ENCODE peak calls at places on chromosomes 7 and 10, in nine cellular contexts. B is neuronal stem cell; Q is NK-92 treated with Interleukin-12 subunit alpha and Interleukin-12 subunit beta, amount 100 ng/mL, for 24 hours; K is HCT116; E is GM04504; U is thyroid gland; V is pancreas; D is SK-MEL-5; W is H4. G is an unnamed sample.

GRCh38 chr10:31707578-31708411 is 220.8 kb downstream of the ARHGAP12 start:
- DNase-seq in B (peak), Q (no peak), K (no peak), E (peak), U (peak), V (peak), D (peak), W (no peak), G (peak)

GRCh38 chr7:55309040-55309991 is 55.8 kb upstream of the LANCL2 start:
- DNase-seq in B (no peak), Q (peak), K (no peak), E (no peak), U (peak), V (no peak), D (no peak), W (no peak), G (no peak)

GRCh38 chr10:44308935-44309334 is 76.0 kb downstream of the CXCL12 start:
- DNase-seq in B (no peak), Q (no peak), K (no peak), E (no peak), U (no peak), V (no peak), D (no peak), W (no peak), G (no peak)

GRCh38 chr10:69092959-69093850 is 5.3 kb downstream of the SRGN start:
- DNase-seq in B (peak), Q (peak), K (peak), E (peak), U (peak), V (peak), D (peak), W (peak), G (peak)

GRCh38 chr10:72171175-72171630 is 44.6 kb upstream of the ANAPC16 start:
- DNase-seq in B (no peak), Q (no peak), K (peak), E (peak), U (peak), V (no peak), D (peak), W (peak), G (no peak)

GRCh38 chr7:117116221-117116620 is 162.9 kb downstream of the ST7 start:
- DNase-seq in B (no peak), Q (no peak), K (no peak), E (no peak), U (no peak), V (no peak), D (no peak), W (no peak), G (peak)

GRCh38 chr7:10838205-10838604 is 135.5 kb upstream of the PHF14 start:
- DNase-seq in B (no peak), Q (no peak), K (no peak), E (no peak), U (no peak), V (no peak), D (no peak), W (no peak), G (no peak)

GRCh38 chr7:72336887-72337821 is 75.0 kb downstream of the CALN1 start:
- DNase-seq in B (peak), Q (no peak), K (no peak), E (no peak), U (no peak), V (no peak), D (no peak), W (no peak), G (peak)

GRCh38 chr7:1512781-1513656 is 8.8 kb upstream of the INTS1 start:
- DNase-seq in B (no peak), Q (no peak), K (peak), E (no peak), U (peak), V (no peak), D (peak), W (peak), G (no peak)

GRCh38 chr7:4845740-4846142 is 16.1 kb downstream of the PAPOLB start:
- DNase-seq in B (peak), Q (no peak), K (no peak), E (no peak), U (peak), V (no peak), D (no peak), W (no peak), G (peak)

GRCh38 chr7:120064565-120064964 is 208.4 kb upstream of the KCND2 start:
- DNase-seq in B (no peak), Q (no peak), K (no peak), E (no peak), U (no peak), V (no peak), D (no peak), W (no peak), G (peak)

GRCh38 chr10:129474642-129475041 is 7.6 kb downstream of the MGMT start:
- DNase-seq in B (no peak), Q (no peak), K (no peak), E (no peak), U (no peak), V (no peak), D (no peak), W (no peak), G (no peak)

GRCh38 chr10:34538291-34538829 is 276.7 kb downstream of the PARD3 start:
- DNase-seq in B (no peak), Q (no peak), K (no peak), E (no peak), U (peak), V (no peak), D (no peak), W (no peak), G (no peak)

GRCh38 chr10:112446055-112446854 is 459 bp downstream of the ZDHHC6 start:
- DNase-seq in B (no peak), Q (no peak), K (no peak), E (no peak), U (no peak), V (no peak), D (no peak), W (no peak), G (peak)

GRCh38 chr7:98280791-98281756 is at the start of gene BRI3:
- DNase-seq in B (peak), Q (peak), K (peak), E (peak), U (peak), V (peak), D (peak), W (peak), G (peak)

GRCh38 chr10:89090760-89091455 is 100.3 kb downstream of the FAS start:
- DNase-seq in B (no peak), Q (no peak), K (no peak), E (no peak), U (no peak), V (no peak), D (no peak), W (no peak), G (no peak)

GRCh38 chr10:105068497-105068896 is 427.4 kb downstream of the SORCS3 start:
- DNase-seq in B (no peak), Q (no peak), K (no peak), E (no peak), U (no peak), V (no peak), D (no peak), W (no peak), G (no peak)

GRCh38 chr7:116776610-116777289 is 85.6 kb upstream of the CAPZA2 start:
- DNase-seq in B (no peak), Q (no peak), K (peak), E (peak), U (no peak), V (peak), D (no peak), W (peak), G (no peak)

GRCh38 chr10:132828681-132829080 is 42.7 kb upstream of the NKX6-2 start:
- DNase-seq in B (no peak), Q (no peak), K (no peak), E (no peak), U (no peak), V (no peak), D (no peak), W (no peak), G (no peak)

GRCh38 chr10:117007080-117007479 is 2.1 kb upstream of the SHTN1 start:
- DNase-seq in B (no peak), Q (no peak), K (peak), E (peak), U (no peak), V (no peak), D (peak), W (peak), G (no peak)

GRCh38 chr7:117270371-117270770 is 52.5 kb downstream of the WNT2 start:
- DNase-seq in B (no peak), Q (no peak), K (no peak), E (no peak), U (no peak), V (no peak), D (no peak), W (no peak), G (no peak)

GRCh38 chr7:80542398-80542797 is 30.5 kb upstream of the GNAT3 start:
- DNase-seq in B (no peak), Q (no peak), K (no peak), E (peak), U (no peak), V (no peak), D (no peak), W (peak), G (no peak)

GRCh38 chr10:102347236-102347828 is 48.2 kb upstream of the NFKB2 start:
- DNase-seq in B (peak), Q (no peak), K (peak), E (no peak), U (peak), V (peak), D (peak), W (peak), G (peak)

GRCh38 chr7:115198143-115198542 is 276.2 kb downstream of the MDFIC start:
- DNase-seq in B (no peak), Q (no peak), K (no peak), E (no peak), U (no peak), V (no peak), D (no peak), W (no peak), G (no peak)